ENCODE peak calls at places on chromosome X, in eight cellular contexts. One of them, this sample, is unnamed.

GRCh38 chrX:13598877-13599276 is 29.5 kb downstream of the EGFL6 start:
- DNase-seq in activated CD4-positive, alpha-beta T cell treated with anti-CD3 and anti-CD28 coated beads for 48 hours: no peak
- DNase-seq in Kasumi-1: peak
- DNase-seq in transverse colon: no peak
- DNase-seq in Ammon's horn: no peak
- DNase-seq in RCC 7860: no peak
- DNase-seq in AG10803: no peak
- DNase-seq in stimulated activated CD4-positive, alpha-beta T cell treated with anti-CD3 and anti-CD28 coated beads, Interleukin-15, amount 100 ng/mL, for 1 hour: no peak
- DNase-seq in this sample: no peak

GRCh38 chrX:9272166-9272565 is 192.7 kb upstream of the TBL1X start:
- DNase-seq in transverse colon: no peak
- DNase-seq in stimulated activated CD4-positive, alpha-beta T cell treated with anti-CD3 and anti-CD28 coated beads, Interleukin-15, amount 100 ng/mL, for 1 hour: no peak
- DNase-seq in activated CD4-positive, alpha-beta T cell treated with anti-CD3 and anti-CD28 coated beads for 48 hours: no peak
- DNase-seq in Ammon's horn: no peak
- DNase-seq in AG10803: peak
- DNase-seq in RCC 7860: no peak
- DNase-seq in Kasumi-1: no peak
- DNase-seq in this sample: no peak

GRCh38 chrX:38233891-38234807 is 13.5 kb upstream of the SRPX start:
- DNase-seq in Kasumi-1: no peak
- DNase-seq in RCC 7860: peak
- DNase-seq in stimulated activated CD4-positive, alpha-beta T cell treated with anti-CD3 and anti-CD28 coated beads, Interleukin-15, amount 100 ng/mL, for 1 hour: no peak
- DNase-seq in Ammon's horn: no peak
- DNase-seq in AG10803: peak
- DNase-seq in transverse colon: no peak
- DNase-seq in activated CD4-positive, alpha-beta T cell treated with anti-CD3 and anti-CD28 coated beads for 48 hours: no peak
- DNase-seq in this sample: no peak

GRCh38 chrX:29241831-29242230 is 654.6 kb downstream of the IL1RAPL1 start:
- DNase-seq in activated CD4-positive, alpha-beta T cell treated with anti-CD3 and anti-CD28 coated beads for 48 hours: no peak
- DNase-seq in AG10803: no peak
- DNase-seq in transverse colon: no peak
- DNase-seq in Kasumi-1: no peak
- DNase-seq in Ammon's horn: no peak
- DNase-seq in RCC 7860: no peak
- DNase-seq in stimulated activated CD4-positive, alpha-beta T cell treated with anti-CD3 and anti-CD28 coated beads, Interleukin-15, amount 100 ng/mL, for 1 hour: no peak
- DNase-seq in this sample: no peak

GRCh38 chrX:153774576-153775292 is 6.1 kb upstream of the SRPK3 start:
- DNase-seq in activated CD4-positive, alpha-beta T cell treated with anti-CD3 and anti-CD28 coated beads for 48 hours: no peak
- DNase-seq in transverse colon: no peak
- DNase-seq in AG10803: no peak
- DNase-seq in stimulated activated CD4-positive, alpha-beta T cell treated with anti-CD3 and anti-CD28 coated beads, Interleukin-15, amount 100 ng/mL, for 1 hour: no peak
- DNase-seq in RCC 7860: no peak
- DNase-seq in Ammon's horn: no peak
- DNase-seq in Kasumi-1: no peak
- DNase-seq in this sample: no peak

GRCh38 chrX:103061486-103061885 is 2.5 kb downstream of the BEX1 start:
- DNase-seq in AG10803: no peak
- DNase-seq in Kasumi-1: no peak
- DNase-seq in stimulated activated CD4-positive, alpha-beta T cell treated with anti-CD3 and anti-CD28 coated beads, Interleukin-15, amount 100 ng/mL, for 1 hour: no peak
- DNase-seq in Ammon's horn: no peak
- DNase-seq in activated CD4-positive, alpha-beta T cell treated with anti-CD3 and anti-CD28 coated beads for 48 hours: no peak
- DNase-seq in RCC 7860: no peak
- DNase-seq in transverse colon: no peak
- DNase-seq in this sample: no peak

GRCh38 chrX:2901367-2902036 is 27.6 kb downstream of the ARSD start:
- DNase-seq in stimulated activated CD4-positive, alpha-beta T cell treated with anti-CD3 and anti-CD28 coated beads, Interleukin-15, amount 100 ng/mL, for 1 hour: no peak
- DNase-seq in RCC 7860: no peak
- DNase-seq in activated CD4-positive, alpha-beta T cell treated with anti-CD3 and anti-CD28 coated beads for 48 hours: no peak
- DNase-seq in transverse colon: no peak
- DNase-seq in Kasumi-1: no peak
- DNase-seq in AG10803: no peak
- DNase-seq in Ammon's horn: no peak
- DNase-seq in this sample: no peak

GRCh38 chrX:111244238-111244750 is 26.0 kb downstream of the CAPN6 start:
- DNase-seq in AG10803: peak
- DNase-seq in Kasumi-1: peak
- DNase-seq in activated CD4-positive, alpha-beta T cell treated with anti-CD3 and anti-CD28 coated beads for 48 hours: no peak
- DNase-seq in Ammon's horn: peak
- DNase-seq in transverse colon: no peak
- DNase-seq in RCC 7860: peak
- DNase-seq in stimulated activated CD4-positive, alpha-beta T cell treated with anti-CD3 and anti-CD28 coated beads, Interleukin-15, amount 100 ng/mL, for 1 hour: no peak
- DNase-seq in this sample: no peak

GRCh38 chrX:114581528-114582263 is 2.2 kb upstream of the HTR2C start:
- DNase-seq in transverse colon: no peak
- DNase-seq in RCC 7860: no peak
- DNase-seq in stimulated activated CD4-positive, alpha-beta T cell treated with anti-CD3 and anti-CD28 coated beads, Interleukin-15, amount 100 ng/mL, for 1 hour: no peak
- DNase-seq in activated CD4-positive, alpha-beta T cell treated with anti-CD3 and anti-CD28 coated beads for 48 hours: no peak
- DNase-seq in Ammon's horn: peak
- DNase-seq in AG10803: peak
- DNase-seq in Kasumi-1: no peak
- DNase-seq in this sample: no peak

GRCh38 chrX:148947399-148948025 is 447.1 kb downstream of the AFF2 start:
- DNase-seq in Kasumi-1: no peak
- DNase-seq in stimulated activated CD4-positive, alpha-beta T cell treated with anti-CD3 and anti-CD28 coated beads, Interleukin-15, amount 100 ng/mL, for 1 hour: no peak
- DNase-seq in AG10803: peak
- DNase-seq in RCC 7860: no peak
- DNase-seq in activated CD4-positive, alpha-beta T cell treated with anti-CD3 and anti-CD28 coated beads for 48 hours: no peak
- DNase-seq in transverse colon: no peak
- DNase-seq in Ammon's horn: no peak
- DNase-seq in this sample: no peak

GRCh38 chrX:71653344-71653743 is 14.0 kb upstream of the LOC101059915 start:
- DNase-seq in AG10803: no peak
- DNase-seq in RCC 7860: no peak
- DNase-seq in stimulated activated CD4-positive, alpha-beta T cell treated with anti-CD3 and anti-CD28 coated beads, Interleukin-15, amount 100 ng/mL, for 1 hour: no peak
- DNase-seq in Kasumi-1: no peak
- DNase-seq in Ammon's horn: no peak
- DNase-seq in transverse colon: no peak
- DNase-seq in activated CD4-positive, alpha-beta T cell treated with anti-CD3 and anti-CD28 coated beads for 48 hours: no peak
- DNase-seq in this sample: no peak

GRCh38 chrX:8520791-8521190 is 56.2 kb downstream of the VCX3B start:
- DNase-seq in Ammon's horn: no peak
- DNase-seq in AG10803: no peak
- DNase-seq in transverse colon: no peak
- DNase-seq in Kasumi-1: no peak
- DNase-seq in stimulated activated CD4-positive, alpha-beta T cell treated with anti-CD3 and anti-CD28 coated beads, Interleukin-15, amount 100 ng/mL, for 1 hour: no peak
- DNase-seq in RCC 7860: no peak
- DNase-seq in activated CD4-positive, alpha-beta T cell treated with anti-CD3 and anti-CD28 coated beads for 48 hours: no peak
- DNase-seq in this sample: no peak

GRCh38 chrX:12894074-12894691 is 12.2 kb upstream of the TLR8 start:
- DNase-seq in AG10803: peak
- DNase-seq in Kasumi-1: peak
- DNase-seq in RCC 7860: no peak
- DNase-seq in activated CD4-positive, alpha-beta T cell treated with anti-CD3 and anti-CD28 coated beads for 48 hours: peak
- DNase-seq in Ammon's horn: peak
- DNase-seq in transverse colon: peak
- DNase-seq in stimulated activated CD4-positive, alpha-beta T cell treated with anti-CD3 and anti-CD28 coated beads, Interleukin-15, amount 100 ng/mL, for 1 hour: peak
- DNase-seq in this sample: peak

GRCh38 chrX:33324099-33324498 is 112.8 kb upstream of the DMD start:
- DNase-seq in AG10803: no peak
- DNase-seq in Kasumi-1: no peak
- DNase-seq in transverse colon: no peak
- DNase-seq in RCC 7860: no peak
- DNase-seq in activated CD4-positive, alpha-beta T cell treated with anti-CD3 and anti-CD28 coated beads for 48 hours: no peak
- DNase-seq in stimulated activated CD4-positive, alpha-beta T cell treated with anti-CD3 and anti-CD28 coated beads, Interleukin-15, amount 100 ng/mL, for 1 hour: no peak
- DNase-seq in Ammon's horn: no peak
- DNase-seq in this sample: no peak

GRCh38 chrX:70253377-70254062 is 6.5 kb downstream of the P2RY4 start:
- DNase-seq in transverse colon: no peak
- DNase-seq in activated CD4-positive, alpha-beta T cell treated with anti-CD3 and anti-CD28 coated beads for 48 hours: no peak
- DNase-seq in AG10803: no peak
- DNase-seq in Ammon's horn: no peak
- DNase-seq in Kasumi-1: no peak
- DNase-seq in RCC 7860: peak
- DNase-seq in stimulated activated CD4-positive, alpha-beta T cell treated with anti-CD3 and anti-CD28 coated beads, Interleukin-15, amount 100 ng/mL, for 1 hour: no peak
- DNase-seq in this sample: no peak

GRCh38 chrX:33726281-33727160 is 405.6 kb downstream of the FAM47A start:
- DNase-seq in transverse colon: no peak
- DNase-seq in Kasumi-1: no peak
- DNase-seq in RCC 7860: no peak
- DNase-seq in Ammon's horn: peak
- DNase-seq in AG10803: no peak
- DNase-seq in stimulated activated CD4-positive, alpha-beta T cell treated with anti-CD3 and anti-CD28 coated beads, Interleukin-15, amount 100 ng/mL, for 1 hour: no peak
- DNase-seq in activated CD4-positive, alpha-beta T cell treated with anti-CD3 and anti-CD28 coated beads for 48 hours: no peak
- DNase-seq in this sample: peak

GRCh38 chrX:97229318-97229717 is 345.6 kb downstream of the RPA4 start:
- DNase-seq in stimulated activated CD4-positive, alpha-beta T cell treated with anti-CD3 and anti-CD28 coated beads, Interleukin-15, amount 100 ng/mL, for 1 hour: no peak
- DNase-seq in activated CD4-positive, alpha-beta T cell treated with anti-CD3 and anti-CD28 coated beads for 48 hours: no peak
- DNase-seq in Ammon's horn: no peak
- DNase-seq in RCC 7860: no peak
- DNase-seq in Kasumi-1: no peak
- DNase-seq in transverse colon: no peak
- DNase-seq in AG10803: no peak
- DNase-seq in this sample: no peak

GRCh38 chrX:132576945-132577344 is 88.1 kb upstream of the MBNL3 start:
- DNase-seq in AG10803: peak
- DNase-seq in stimulated activated CD4-positive, alpha-beta T cell treated with anti-CD3 and anti-CD28 coated beads, Interleukin-15, amount 100 ng/mL, for 1 hour: no peak
- DNase-seq in Kasumi-1: no peak
- DNase-seq in Ammon's horn: no peak
- DNase-seq in activated CD4-positive, alpha-beta T cell treated with anti-CD3 and anti-CD28 coated beads for 48 hours: no peak
- DNase-seq in transverse colon: no peak
- DNase-seq in RCC 7860: no peak
- DNase-seq in this sample: no peak